ENCODE peak calls at places on chromosomes 16 and 17, in ten cellular contexts. L, W, R, U, G, Q, T, D, P and E are unnamed samples.

GRCh38 chr17:65103896-65104295 is 33.3 kb upstream of the RGS9 start:
- DNase-seq in L (no peak), W (no peak), R (no peak), U (no peak), G (no peak), Q (no peak), T (no peak), D (no peak), P (no peak), E (no peak)

GRCh38 chr16:21224800-21225199 is 8.7 kb upstream of the ANKS4B start:
- DNase-seq in L (no peak), W (no peak), R (no peak), U (no peak), G (no peak), Q (no peak), T (no peak), D (no peak), P (no peak), E (no peak)

GRCh38 chr16:86031141-86031678 is 132.2 kb downstream of the IRF8 start:
- DNase-seq in L (no peak), W (no peak), R (no peak), U (no peak), G (no peak), Q (peak; percentile 19), T (no peak), D (no peak), P (no peak), E (no peak)

GRCh38 chr16:58732545-58733247 is 1.4 kb downstream of the GOT2 start:
- DNase-seq in L (no peak), W (no peak), R (no peak), U (no peak), G (no peak), Q (peak; percentile 11), T (no peak), D (no peak), P (no peak), E (no peak)

GRCh38 chr17:32546031-32546444 is 59.2 kb downstream of the CDK5R1 start:
- DNase-seq in L (no peak), W (no peak), R (no peak), U (no peak), G (no peak), Q (peak; percentile 91), T (no peak), D (peak; percentile 82), P (no peak), E (no peak)

GRCh38 chr17:4607773-4608187 is 23.5 kb downstream of the SMTNL2 start:
- DNase-seq in L (no peak), W (peak; percentile 75), R (no peak), U (peak; percentile 83), G (peak; percentile 75), Q (no peak), T (peak; percentile 73), D (peak; percentile 24), P (no peak), E (peak; percentile 76)

GRCh38 chr17:13415877-13416416 is 185.8 kb downstream of the HS3ST3A1 start:
- DNase-seq in L (peak; percentile 39), W (no peak), R (no peak), U (peak; percentile 51), G (peak; percentile 64), Q (no peak), T (no peak), D (no peak), P (no peak), E (no peak)

GRCh38 chr17:16026895-16027294 is 27.3 kb downstream of the TTC19 start:
- DNase-seq in L (no peak), W (no peak), R (no peak), U (no peak), G (no peak), Q (no peak), T (no peak), D (no peak), P (no peak), E (no peak)

DNA sequence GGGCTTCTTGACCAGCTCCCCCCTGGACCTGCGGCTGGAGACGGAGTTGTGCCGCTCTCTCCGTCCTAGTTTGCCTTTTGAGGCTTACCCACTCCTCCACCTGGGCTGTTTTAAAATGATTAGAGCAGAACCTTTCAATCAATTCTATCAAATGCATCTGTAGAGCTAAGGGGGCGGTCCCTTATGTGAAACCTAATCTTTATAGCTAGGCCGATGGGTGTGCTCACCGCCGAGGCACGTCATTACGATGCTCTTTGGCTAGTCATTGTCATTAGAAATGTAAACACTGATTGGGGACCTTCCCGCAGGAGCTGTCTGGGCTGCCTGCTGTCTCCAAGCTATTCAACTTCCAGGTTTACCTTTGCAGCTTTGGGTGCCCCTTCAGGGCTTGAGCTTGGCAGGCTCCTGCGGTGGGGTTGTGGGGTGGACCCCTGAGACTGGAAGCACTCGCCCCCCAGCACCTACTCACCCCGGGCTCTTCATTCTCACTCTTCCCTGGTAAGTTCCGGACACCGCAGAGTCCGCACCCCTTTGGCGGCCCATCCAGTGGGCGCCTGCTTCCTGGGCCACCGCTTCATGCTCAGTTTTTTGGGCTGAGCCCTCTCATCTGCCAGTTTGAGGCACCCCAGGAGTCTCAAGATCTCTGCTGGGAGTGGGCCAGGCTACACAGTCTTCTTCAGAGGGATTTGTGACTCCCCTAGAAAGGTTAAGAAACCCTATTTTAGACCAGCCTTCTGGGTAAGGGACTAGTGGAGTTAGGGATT is 20.9 kb upstream of the IL17C start:
- DNase-seq in L (no peak), W (no peak), R (no peak), U (no peak), G (no peak), Q (no peak), T (no peak), D (no peak), P (no peak), E (no peak)
- H3K27ac ChIP-seq in L (peak overlapping the region; percentile 2), W (no peak overlapping the region), R (no peak overlapping the region), U (no peak overlapping the region), G (no peak overlapping the region), Q (no peak overlapping the region), T (no peak overlapping the region), D (no peak overlapping the region), P (peak overlapping the region; percentile 73), E (no peak overlapping the region)

GRCh38 chr17:17560975-17561374 is 30.5 kb downstream of the PEMT start:
- DNase-seq in L (no peak), W (no peak), R (no peak), U (no peak), G (no peak), Q (no peak), T (no peak), D (no peak), P (no peak), E (no peak)

GRCh38 chr17:17562145-17562529 is 29.4 kb downstream of the PEMT start:
- DNase-seq in L (no peak), W (no peak), R (no peak), U (no peak), G (no peak), Q (no peak), T (no peak), D (no peak), P (no peak), E (no peak)

GRCh38 chr17:17560167-17560566 is 31.3 kb downstream of the PEMT start:
- DNase-seq in L (no peak), W (no peak), R (no peak), U (no peak), G (no peak), Q (no peak), T (no peak), D (no peak), P (no peak), E (no peak)

GRCh38 chr17:17563530-17563929 is 28.0 kb downstream of the PEMT start:
- DNase-seq in L (no peak), W (no peak), R (no peak), U (no peak), G (no peak), Q (no peak), T (no peak), D (no peak), P (no peak), E (no peak)

GRCh38 chr17:17561408-17562144 is 29.9 kb downstream of the PEMT start:
- DNase-seq in L (no peak), W (peak; percentile 52), R (peak; percentile 76), U (peak; percentile 31), G (peak; percentile 91), Q (no peak), T (peak; percentile 79), D (no peak), P (peak; percentile 89), E (peak; percentile 53)
- H3K27ac ChIP-seq in L (no peak overlapping the region), W (no peak overlapping the region), R (peak overlapping the region; percentile 73), U (peak overlapping the region; percentile 36), G (peak overlapping the region; percentile 82), Q (no peak overlapping the region), T (peak overlapping the region; percentile 57), D (no peak overlapping the region), P (peak overlapping the region; percentile 73), E (peak overlapping the region; percentile 81)

DNA sequence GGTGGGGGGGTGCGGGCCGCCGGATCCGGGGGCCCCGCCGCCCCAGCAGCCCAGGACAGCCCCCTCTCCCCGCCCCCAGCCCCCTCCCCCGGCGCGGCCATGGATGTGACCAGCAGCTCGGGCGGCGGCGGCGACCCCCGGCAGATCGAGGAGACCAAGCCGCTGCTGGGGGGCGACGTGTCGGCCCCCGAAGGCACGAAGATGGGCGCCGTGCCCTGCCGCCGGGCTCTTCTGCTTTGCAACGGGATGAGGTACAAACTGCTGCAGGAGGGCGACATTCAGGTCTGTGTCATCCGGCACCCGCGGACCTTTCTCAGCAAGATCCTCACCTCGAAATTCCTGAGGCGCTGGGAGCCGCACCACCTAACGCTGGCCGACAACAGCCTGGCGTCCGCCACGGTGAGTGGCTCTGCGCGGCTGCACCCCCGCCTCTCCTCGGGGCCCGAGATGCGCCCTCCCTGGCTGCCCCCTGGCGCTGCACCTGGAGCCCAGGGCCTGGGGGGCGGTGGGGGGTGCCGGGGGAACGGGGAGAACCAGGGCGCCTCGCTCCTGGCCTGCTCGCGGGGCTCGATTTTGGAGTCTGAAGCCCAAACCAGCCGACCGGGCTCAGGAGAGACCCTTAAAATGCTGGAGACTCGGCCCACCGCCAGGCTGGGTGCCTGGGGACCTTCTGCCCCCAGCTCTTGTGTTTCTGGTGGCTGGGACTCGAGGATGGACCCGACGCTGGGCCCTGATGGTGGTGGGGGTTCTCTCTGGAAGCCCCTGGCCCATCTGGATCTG is 725 bp downstream of the CMIP start:
- DNase-seq in L (no peak), W (no peak), R (no peak), U (no peak), G (peak; percentile 73), Q (peak; percentile 73), T (peak; percentile 33), D (peak; percentile 31), P (peak; percentile 91), E (no peak)
- H3K27ac ChIP-seq in L (no peak overlapping the region), W (peak overlapping the region; percentile 70), R (peak overlapping the region; percentile 87), U (peak overlapping the region; percentile 83), G (peak overlapping the region; percentile 93), Q (peak overlapping the region; percentile 88), T (peak overlapping the region; percentile 38), D (peak overlapping the region; percentile 67), P (peak overlapping the region; percentile 97), E (peak overlapping the region; percentile 67)

GRCh38 chr16:80667925-80668324 is 127.1 kb downstream of the DYNLRB2 start:
- DNase-seq in L (no peak), W (no peak), R (no peak), U (no peak), G (no peak), Q (no peak), T (no peak), D (no peak), P (no peak), E (no peak)

GRCh38 chr16:80672379-80672778 is 131.6 kb downstream of the DYNLRB2 start:
- DNase-seq in L (no peak), W (no peak), R (no peak), U (no peak), G (no peak), Q (no peak), T (no peak), D (no peak), P (no peak), E (no peak)

GRCh38 chr16:80669673-80670072 is 128.9 kb downstream of the DYNLRB2 start:
- DNase-seq in L (no peak), W (no peak), R (no peak), U (no peak), G (no peak), Q (no peak), T (no peak), D (no peak), P (no peak), E (no peak)

GRCh38 chr16:80671281-80671849 is 130.6 kb downstream of the DYNLRB2 start:
- DNase-seq in L (no peak), W (no peak), R (no peak), U (no peak), G (no peak), Q (peak; percentile 22), T (no peak), D (no peak), P (no peak), E (no peak)

DNA sequence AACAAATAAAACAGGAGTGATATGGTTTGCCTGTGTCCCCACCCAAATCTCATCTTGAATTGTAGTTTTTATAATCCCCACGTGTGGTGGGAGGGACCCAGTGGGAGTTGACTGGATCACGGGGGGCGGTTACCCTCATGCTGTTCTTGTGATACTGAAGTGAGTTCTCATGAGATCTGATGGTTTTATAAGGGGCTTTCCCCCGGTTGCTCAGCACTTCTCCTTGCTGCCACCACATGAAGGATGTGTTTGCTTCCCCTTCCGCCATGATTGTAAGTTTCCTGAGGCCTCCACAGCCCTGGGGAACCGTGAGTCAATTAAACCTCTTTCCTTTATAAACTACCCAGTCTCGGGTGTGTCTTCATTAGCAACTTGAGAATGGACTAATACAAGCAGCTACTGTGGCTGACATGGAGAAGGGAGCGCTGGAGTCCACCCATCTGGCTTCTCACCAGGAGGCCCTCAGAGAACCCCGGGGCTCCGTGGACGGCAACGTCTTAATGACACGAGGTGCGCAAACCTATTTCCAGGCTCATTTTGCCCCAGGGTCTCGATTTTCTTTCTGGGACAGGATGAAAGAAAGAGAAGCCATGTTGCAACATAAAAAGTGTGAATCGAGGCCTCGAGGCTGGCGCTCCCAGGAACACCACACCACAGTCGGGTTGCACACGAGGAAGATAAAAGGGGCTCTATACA is 129.5 kb downstream of the DYNLRB2 start:
- DNase-seq in L (no peak), W (no peak), R (no peak), U (no peak), G (no peak), Q (no peak), T (no peak), D (no peak), P (no peak), E (no peak)
- H3K27ac ChIP-seq in L (no peak overlapping the region), W (no peak overlapping the region), R (no peak overlapping the region), U (no peak overlapping the region), G (no peak overlapping the region), Q (no peak overlapping the region), T (no peak overlapping the region), D (no peak overlapping the region), P (no peak overlapping the region), E (no peak overlapping the region)